ENCODE peak calls at places on chromosomes 6 and 20, in five cellular contexts. H is GM23338, Z is activated B cell treated with CpG ODN at 0.5 μM for 24 hours, X is kidney, V is lung. F is an unnamed sample.

GRCh38 chr6:9204171-9204570 is 768.8 kb upstream of the SLC35B3 start:
- DNase-seq in Z (no peak), X (no peak), H (no peak), V (no peak), F (no peak)

GRCh38 chr6:82570083-82570482 is 206.5 kb downstream of the TPBG start:
- DNase-seq in X (no peak), Z (no peak), H (no peak), V (no peak), F (no peak)

GRCh38 chr20:19769516-19769915 is 11.5 kb downstream of the RIN2 start:
- DNase-seq in Z (no peak), H (no peak), X (no peak), V (no peak), F (no peak)

GRCh38 chr6:49915035-49915434 is 48.7 kb upstream of the CRISP1 start:
- DNase-seq in Z (no peak), V (no peak), H (no peak), X (no peak), F (no peak)

GRCh38 chr20:19692685-19693119 is 65.4 kb upstream of the RIN2 start:
- DNase-seq in Z (peak; percentile 64), X (no peak), V (peak; percentile 59), H (peak; percentile 77), F (peak; percentile 87)

GRCh38 chr20:50020283-50020682 is 37.5 kb downstream of the SNAI1 start:
- DNase-seq in H (no peak), Z (no peak), V (no peak), X (no peak), F (no peak)

GRCh38 chr20:25090492-25091429 is 8.8 kb upstream of the VSX1 start:
- DNase-seq in Z (no peak), V (no peak), X (peak; percentile 70), H (no peak), F (no peak)

GRCh38 chr6:111379831-111380230 is 103.2 kb downstream of the REV3L start:
- DNase-seq in X (no peak), H (no peak), Z (no peak), V (no peak), F (no peak)

GRCh38 chr6:117346142-117346930 is 79.4 kb downstream of the ROS1 start:
- DNase-seq in Z (no peak), V (no peak), X (no peak), H (peak; percentile 64), F (no peak)

GRCh38 chr20:37397954-37398749 is 52.2 kb downstream of the SRC start:
- DNase-seq in Z (no peak), X (no peak), H (no peak), V (no peak), F (no peak)

GRCh38 chr6:14224359-14225103 is 107.0 kb downstream of the CD83 start:
- DNase-seq in Z (no peak), V (no peak), H (no peak), X (no peak), F (no peak)

GRCh38 chr6:144064402-144064830 is 31.0 kb downstream of the SF3B5 start:
- DNase-seq in H (peak; percentile 66), V (peak; percentile 42), X (peak; percentile 80), Z (peak; percentile 59), F (no peak)

GRCh38 chr6:170032706-170033309 is 258.1 kb downstream of the DLL1 start:
- DNase-seq in V (no peak), Z (no peak), X (peak; percentile 28), H (no peak), F (no peak)

GRCh38 chr6:12148841-12149240 is 136.7 kb downstream of the HIVEP1 start:
- DNase-seq in V (no peak), Z (no peak), H (no peak), X (no peak), F (no peak)

GRCh38 chr6:12150812-12151432 is 138.8 kb downstream of the HIVEP1 start:
- DNase-seq in Z (no peak), V (no peak), X (no peak), H (peak; percentile 75), F (no peak)

GRCh38 chr6:12149944-12150510 is 137.9 kb downstream of the HIVEP1 start:
- DNase-seq in V (no peak), Z (no peak), H (no peak), X (no peak), F (no peak)

GRCh38 chr6:12148317-12148801 is 136.2 kb downstream of the HIVEP1 start:
- DNase-seq in V (no peak), Z (no peak), X (no peak), H (no peak), F (no peak)

DNA sequence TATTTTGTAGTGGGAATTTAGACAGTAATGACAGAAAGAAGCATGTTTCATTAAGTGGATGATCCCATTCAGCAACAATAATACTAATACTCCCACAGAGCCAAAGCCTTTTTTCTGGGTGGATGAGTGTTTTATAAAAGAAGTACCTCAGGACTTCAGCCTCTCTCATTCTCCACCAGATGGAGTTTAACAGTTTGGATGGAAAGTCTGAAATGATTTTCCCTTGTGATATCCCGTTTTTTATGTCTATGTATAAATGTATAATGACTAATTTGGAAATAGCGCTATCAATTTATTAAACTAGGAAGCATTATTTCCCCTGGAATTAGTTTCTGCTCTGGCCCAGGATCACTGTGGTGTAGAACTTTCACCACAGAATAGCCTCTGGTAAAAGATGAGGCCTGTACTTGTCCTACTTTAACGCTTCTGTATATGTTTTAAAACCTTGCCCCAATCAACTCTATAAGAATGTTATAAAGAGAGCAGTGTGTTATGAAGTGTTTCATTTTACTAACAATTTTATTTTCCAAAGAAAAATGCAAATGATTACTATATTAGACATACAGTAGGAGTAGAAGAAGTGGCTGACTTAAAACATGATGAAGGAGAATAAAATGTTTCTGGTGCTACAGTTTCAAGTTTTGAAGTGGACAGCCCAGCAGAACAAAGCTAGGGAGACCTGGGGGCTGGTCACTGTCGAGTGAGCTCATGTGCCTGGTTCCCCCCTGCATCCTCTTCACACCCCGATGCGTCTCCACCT is 135.6 kb downstream of the HIVEP1 start:
- DNase-seq in Z (no peak), H (no peak), V (no peak), X (no peak), F (no peak)
- TF ChIP-seq CTCF in Z (no peak), H (no peak), V (no peak), X (no peak), F (peak; percentile 39)

DNA sequence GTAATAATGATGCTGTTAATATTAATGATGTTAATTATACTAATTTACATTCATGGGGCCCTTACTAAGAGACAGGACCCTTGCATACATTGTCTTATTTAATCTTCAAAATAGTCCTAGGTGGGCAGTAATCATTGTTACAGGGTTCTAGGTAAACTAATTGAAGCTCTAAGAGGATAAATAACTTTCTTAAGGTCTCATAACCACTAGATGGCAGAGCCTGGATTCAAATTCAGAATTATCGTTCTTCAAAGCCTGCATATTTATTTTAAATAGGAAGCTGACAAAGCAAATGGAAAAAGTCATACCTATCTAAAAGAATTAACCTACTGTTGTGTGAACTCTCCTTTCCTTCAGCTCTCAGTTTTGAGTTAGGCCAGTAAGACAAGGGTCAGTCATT is 23.5 kb downstream of the PTCHD4 start:
- DNase-seq in Z (no peak), V (no peak), X (no peak), H (peak; percentile 3), F (no peak)
- TF ChIP-seq CTCF in Z (no peak), V (no peak), X (peak; percentile 28), H (no peak), F (peak; percentile 68)

DNA sequence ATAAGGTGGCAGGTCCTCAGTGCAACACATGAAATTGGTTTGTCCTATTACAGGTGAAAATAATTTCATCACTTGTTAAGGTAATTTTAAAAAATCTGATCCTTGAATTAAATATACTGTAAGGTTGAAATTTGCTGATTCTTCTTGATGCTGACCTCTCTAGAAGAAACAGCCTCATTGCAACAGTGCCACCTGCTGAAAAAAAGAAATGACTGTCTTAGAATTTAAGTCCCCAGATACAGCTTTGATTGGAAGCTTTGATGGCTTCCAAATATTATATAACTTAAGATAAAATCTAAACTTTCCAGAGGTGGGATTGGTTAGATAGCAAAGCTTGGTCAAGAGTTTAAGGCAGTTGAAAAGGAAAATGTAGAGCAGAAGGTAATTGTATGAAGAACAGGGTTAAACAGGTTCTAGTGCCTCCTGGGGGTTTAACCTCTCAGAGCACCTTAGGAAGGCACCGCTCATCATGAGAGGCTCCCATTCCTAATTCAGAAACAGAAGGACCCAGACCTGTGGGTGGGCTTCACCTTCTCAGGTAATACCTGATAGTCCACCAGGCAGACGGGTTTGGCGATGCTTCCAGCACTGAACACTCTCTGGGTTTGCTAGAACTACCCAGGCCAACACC is 401.0 kb downstream of the PAX1 start:
- DNase-seq in X (no peak), Z (no peak), V (no peak), H (peak; percentile 66), F (no peak)
- TF ChIP-seq CTCF in X (peak; percentile 46), Z (no peak), V (no peak), H (peak; percentile 65), F (peak; percentile 47)

GRCh38 chr20:43477634-43478033 is 19.9 kb downstream of the SRSF6 start:
- DNase-seq in V (no peak), H (no peak), Z (no peak), X (no peak), F (no peak)

GRCh38 chr20:43467589-43467988 is 9.9 kb downstream of the SRSF6 start:
- DNase-seq in X (no peak), V (no peak), H (no peak), Z (no peak), F (no peak)

GRCh38 chr20:43477193-43477592 is 19.5 kb downstream of the SRSF6 start:
- DNase-seq in V (no peak), X (no peak), H (no peak), Z (no peak), F (no peak)

DNA sequence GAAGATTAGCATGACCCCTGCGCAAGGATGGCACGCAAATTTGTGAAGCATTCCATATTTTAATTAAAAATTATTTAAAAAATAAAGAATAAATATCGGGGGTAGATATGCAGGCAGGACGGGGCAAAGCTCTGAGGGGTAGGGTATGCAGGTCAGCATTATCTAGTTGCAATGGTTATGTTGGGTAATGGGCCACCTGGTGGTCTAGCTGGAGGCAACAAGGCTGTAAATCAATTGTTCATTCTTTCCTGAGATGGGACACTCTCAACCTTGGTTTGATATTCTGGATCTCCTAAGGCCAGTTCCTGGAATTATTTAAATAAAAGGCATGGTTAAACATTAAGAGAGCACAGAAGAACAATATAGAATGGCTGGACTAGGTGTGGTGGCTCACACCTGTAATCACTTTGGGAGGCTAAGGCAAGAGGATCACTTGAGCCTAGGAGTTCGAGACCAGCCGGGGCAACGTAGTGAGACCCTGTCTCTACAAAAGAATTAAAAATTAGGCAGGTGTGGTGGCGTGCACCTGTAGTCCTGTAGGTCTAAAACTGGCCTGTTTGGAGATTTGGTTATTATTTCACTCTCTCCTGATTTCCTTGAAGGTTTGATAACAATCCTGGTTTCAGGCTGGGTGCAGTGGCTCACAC is 15.5 kb downstream of the SRSF6 start:
- DNase-seq in H (peak; percentile 32), V (no peak), Z (no peak), X (no peak), F (no peak)
- TF ChIP-seq CTCF in H (peak; percentile 33), V (no peak), Z (no peak), X (no peak), F (no peak)

GRCh38 chr6:21163838-21164180 is 429.7 kb upstream of the SOX4 start:
- DNase-seq in V (no peak), H (no peak), Z (no peak), X (no peak), F (no peak)
- TF ChIP-seq CTCF in V (no peak), H (no peak), Z (no peak), X (no peak), F (no peak)

DNA sequence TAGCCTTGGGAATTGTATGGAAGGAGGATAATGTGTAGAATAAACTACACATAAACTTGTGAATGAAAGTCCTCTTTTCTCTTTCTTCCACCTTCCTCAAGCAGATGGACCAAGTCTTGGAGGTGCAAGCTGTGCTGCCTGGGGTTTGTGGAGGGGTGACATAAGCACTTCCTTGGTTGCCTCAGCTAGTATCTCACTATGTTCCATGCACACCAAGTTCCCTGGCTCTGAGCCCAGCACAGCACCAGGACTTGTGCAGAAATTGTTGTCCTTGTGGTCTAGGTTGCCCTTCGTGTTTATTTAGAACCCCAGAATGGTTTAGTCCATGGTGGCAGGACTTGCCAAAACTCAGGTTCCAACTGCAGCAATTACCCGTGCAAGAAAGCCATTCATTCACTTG is 110.3 kb downstream of the MEI4 start:
- DNase-seq in X (no peak), V (no peak), Z (no peak), H (no peak), F (no peak)
- TF ChIP-seq CTCF in X (no peak), V (no peak), Z (no peak), H (no peak), F (no peak)

F was measured in osteocyte.